ENCODE peak calls at places on chromosomes 16 and 17, in seven cellular contexts. One of them, this sample, is unnamed.
A peak's percentile ranks its signal among the peaks of the same experiment; 100 is the strongest.

GRCh38 chr16:56414366-56414765 is 11.0 kb downstream of the AMFR start:
- DNase-seq in body of pancreas: no peak
- DNase-seq in CD4-positive, alpha-beta memory T cell: no peak
- DNase-seq in PC-9: no peak
- DNase-seq in lung: no peak
- DNase-seq in heart right ventricle: no peak
- DNase-seq in effector memory CD4-positive, alpha-beta T cell: no peak
- DNase-seq in this sample: no peak

GRCh38 chr17:28133562-28133970 is 91.1 kb downstream of the NLK start:
- DNase-seq in heart right ventricle: no peak
- DNase-seq in body of pancreas: no peak
- DNase-seq in effector memory CD4-positive, alpha-beta T cell: no peak
- DNase-seq in lung: no peak
- DNase-seq in PC-9: peak; percentile 38
- DNase-seq in CD4-positive, alpha-beta memory T cell: no peak
- DNase-seq in this sample: no peak

GRCh38 chr16:29760567-29761279 is 14.9 kb upstream of the C16orf54 start:
- DNase-seq in CD4-positive, alpha-beta memory T cell: no peak
- DNase-seq in lung: peak; percentile 32
- DNase-seq in heart right ventricle: no peak
- DNase-seq in body of pancreas: no peak
- DNase-seq in effector memory CD4-positive, alpha-beta T cell: no peak
- DNase-seq in PC-9: no peak
- DNase-seq in this sample: no peak

GRCh38 chr16:7270823-7271222 is 61.8 kb upstream of the RBFOX1 start:
- DNase-seq in CD4-positive, alpha-beta memory T cell: no peak
- DNase-seq in lung: no peak
- DNase-seq in effector memory CD4-positive, alpha-beta T cell: no peak
- DNase-seq in heart right ventricle: no peak
- DNase-seq in body of pancreas: no peak
- DNase-seq in PC-9: no peak
- DNase-seq in this sample: no peak

GRCh38 chr16:74466872-74467271 is 45.6 kb upstream of the CLEC18B start:
- DNase-seq in heart right ventricle: no peak
- DNase-seq in CD4-positive, alpha-beta memory T cell: no peak
- DNase-seq in PC-9: no peak
- DNase-seq in effector memory CD4-positive, alpha-beta T cell: no peak
- DNase-seq in lung: no peak
- DNase-seq in body of pancreas: no peak
- DNase-seq in this sample: no peak

GRCh38 chr16:72938426-72939164 is 109.3 kb downstream of the ZFHX3 start:
- DNase-seq in lung: peak; percentile 68
- DNase-seq in PC-9: no peak
- DNase-seq in effector memory CD4-positive, alpha-beta T cell: no peak
- DNase-seq in heart right ventricle: peak; percentile 83
- DNase-seq in CD4-positive, alpha-beta memory T cell: no peak
- DNase-seq in body of pancreas: peak; percentile 64
- DNase-seq in this sample: peak; percentile 94

GRCh38 chr17:79788455-79788854 is 8.4 kb downstream of the CBX8 start:
- DNase-seq in CD4-positive, alpha-beta memory T cell: no peak
- DNase-seq in effector memory CD4-positive, alpha-beta T cell: no peak
- DNase-seq in PC-9: no peak
- DNase-seq in lung: no peak
- DNase-seq in heart right ventricle: no peak
- DNase-seq in body of pancreas: no peak
- DNase-seq in this sample: no peak

GRCh38 chr17:35866356-35866950 is 2.2 kb downstream of the HEATR9 start:
- DNase-seq in CD4-positive, alpha-beta memory T cell: no peak
- DNase-seq in PC-9: no peak
- DNase-seq in heart right ventricle: no peak
- DNase-seq in effector memory CD4-positive, alpha-beta T cell: no peak
- DNase-seq in lung: no peak
- DNase-seq in body of pancreas: no peak
- DNase-seq in this sample: no peak

GRCh38 chr17:82881900-82882714 is 42.3 kb upstream of the ZNF750 start:
- DNase-seq in PC-9: no peak
- DNase-seq in heart right ventricle: peak; percentile 58
- DNase-seq in lung: peak; percentile 61
- DNase-seq in effector memory CD4-positive, alpha-beta T cell: no peak
- DNase-seq in CD4-positive, alpha-beta memory T cell: peak; percentile 41
- DNase-seq in body of pancreas: peak; percentile 50
- DNase-seq in this sample: peak; percentile 75

GRCh38 chr17:3808701-3809100 is 7.7 kb upstream of the ITGAE start:
- DNase-seq in body of pancreas: no peak
- DNase-seq in lung: no peak
- DNase-seq in PC-9: no peak
- DNase-seq in effector memory CD4-positive, alpha-beta T cell: no peak
- DNase-seq in CD4-positive, alpha-beta memory T cell: no peak
- DNase-seq in heart right ventricle: no peak
- DNase-seq in this sample: no peak

GRCh38 chr17:3911271-3912053 is 4.8 kb downstream of the P2RX1 start:
- DNase-seq in body of pancreas: no peak
- DNase-seq in PC-9: no peak
- DNase-seq in heart right ventricle: no peak
- DNase-seq in CD4-positive, alpha-beta memory T cell: peak; percentile 89
- DNase-seq in lung: no peak
- DNase-seq in effector memory CD4-positive, alpha-beta T cell: peak; percentile 38
- DNase-seq in this sample: no peak

GRCh38 chr17:16050844-16051243 is 51.2 kb downstream of the TTC19 start:
- DNase-seq in PC-9: no peak
- DNase-seq in heart right ventricle: no peak
- DNase-seq in effector memory CD4-positive, alpha-beta T cell: no peak
- DNase-seq in CD4-positive, alpha-beta memory T cell: no peak
- DNase-seq in lung: no peak
- DNase-seq in body of pancreas: no peak
- DNase-seq in this sample: no peak

GRCh38 chr16:28179354-28179753 is 32.4 kb downstream of the XPO6 start:
- DNase-seq in lung: no peak
- DNase-seq in PC-9: no peak
- DNase-seq in CD4-positive, alpha-beta memory T cell: peak; percentile 61
- DNase-seq in body of pancreas: no peak
- DNase-seq in effector memory CD4-positive, alpha-beta T cell: no peak
- DNase-seq in heart right ventricle: no peak
- DNase-seq in this sample: no peak

GRCh38 chr16:54923055-54923473 is 7.6 kb upstream of the IRX5 start:
- DNase-seq in CD4-positive, alpha-beta memory T cell: no peak
- DNase-seq in heart right ventricle: no peak
- DNase-seq in PC-9: no peak
- DNase-seq in body of pancreas: no peak
- DNase-seq in lung: no peak
- DNase-seq in effector memory CD4-positive, alpha-beta T cell: no peak
- DNase-seq in this sample: no peak

GRCh38 chr17:16313159-16314090 is 39.8 kb downstream of the CENPV start:
- DNase-seq in lung: no peak
- DNase-seq in effector memory CD4-positive, alpha-beta T cell: no peak
- DNase-seq in heart right ventricle: no peak
- DNase-seq in CD4-positive, alpha-beta memory T cell: no peak
- DNase-seq in body of pancreas: no peak
- DNase-seq in PC-9: no peak
- DNase-seq in this sample: no peak

GRCh38 chr17:46942441-46943217 is 19.7 kb downstream of the GOSR2 start:
- DNase-seq in heart right ventricle: peak; percentile 69
- DNase-seq in body of pancreas: peak; percentile 70
- DNase-seq in CD4-positive, alpha-beta memory T cell: no peak
- DNase-seq in lung: peak; percentile 58
- DNase-seq in PC-9: peak; percentile 60
- DNase-seq in effector memory CD4-positive, alpha-beta T cell: peak; percentile 17
- DNase-seq in this sample: peak; percentile 74

GRCh38 chr17:39848600-39848999 is 15.5 kb downstream of the IKZF3 start:
- DNase-seq in lung: no peak
- DNase-seq in effector memory CD4-positive, alpha-beta T cell: no peak
- DNase-seq in heart right ventricle: no peak
- DNase-seq in body of pancreas: no peak
- DNase-seq in CD4-positive, alpha-beta memory T cell: no peak
- DNase-seq in PC-9: no peak
- DNase-seq in this sample: no peak

GRCh38 chr17:835263-835662 is 53.1 kb downstream of the MRM3 start:
- DNase-seq in body of pancreas: no peak
- DNase-seq in effector memory CD4-positive, alpha-beta T cell: no peak
- DNase-seq in PC-9: no peak
- DNase-seq in lung: no peak
- DNase-seq in CD4-positive, alpha-beta memory T cell: no peak
- DNase-seq in heart right ventricle: no peak
- DNase-seq in this sample: no peak

GRCh38 chr17:31272236-31272635 is 24.8 kb downstream of the OMG start:
- DNase-seq in effector memory CD4-positive, alpha-beta T cell: no peak
- DNase-seq in lung: no peak
- DNase-seq in PC-9: no peak
- DNase-seq in heart right ventricle: no peak
- DNase-seq in body of pancreas: no peak
- DNase-seq in CD4-positive, alpha-beta memory T cell: no peak
- DNase-seq in this sample: no peak

GRCh38 chr17:31275126-31275525 is 21.9 kb downstream of the OMG start:
- DNase-seq in heart right ventricle: no peak
- DNase-seq in PC-9: no peak
- DNase-seq in body of pancreas: no peak
- DNase-seq in lung: no peak
- DNase-seq in effector memory CD4-positive, alpha-beta T cell: no peak
- DNase-seq in CD4-positive, alpha-beta memory T cell: no peak
- DNase-seq in this sample: no peak

GRCh38 chr17:31274252-31274651 is 22.8 kb downstream of the OMG start:
- DNase-seq in CD4-positive, alpha-beta memory T cell: no peak
- DNase-seq in lung: no peak
- DNase-seq in effector memory CD4-positive, alpha-beta T cell: no peak
- DNase-seq in heart right ventricle: no peak
- DNase-seq in body of pancreas: no peak
- DNase-seq in PC-9: no peak
- DNase-seq in this sample: no peak

GRCh38 chr17:31272803-31273202 is 24.2 kb downstream of the OMG start:
- DNase-seq in effector memory CD4-positive, alpha-beta T cell: no peak
- DNase-seq in lung: no peak
- DNase-seq in CD4-positive, alpha-beta memory T cell: no peak
- DNase-seq in PC-9: no peak
- DNase-seq in body of pancreas: no peak
- DNase-seq in heart right ventricle: no peak
- DNase-seq in this sample: no peak

GRCh38 chr17:31273511-31273910 is 23.5 kb downstream of the OMG start:
- DNase-seq in effector memory CD4-positive, alpha-beta T cell: no peak
- DNase-seq in heart right ventricle: no peak
- DNase-seq in PC-9: no peak
- DNase-seq in CD4-positive, alpha-beta memory T cell: no peak
- DNase-seq in lung: no peak
- DNase-seq in body of pancreas: no peak
- DNase-seq in this sample: no peak
- H3K4me1 ChIP-seq in effector memory CD4-positive, alpha-beta T cell: no peaks in the 10 kb centered on the region
- H3K4me1 ChIP-seq in heart right ventricle: peaks cover 43% of the 10 kb centered on the region
- H3K4me1 ChIP-seq in PC-9: peaks cover 20% of the 10 kb centered on the region
- H3K4me1 ChIP-seq in CD4-positive, alpha-beta memory T cell: no peaks in the 10 kb centered on the region
- H3K4me1 ChIP-seq in lung: no peaks in the 10 kb centered on the region
- H3K4me1 ChIP-seq in body of pancreas: no peaks in the 10 kb centered on the region
- H3K4me1 ChIP-seq in this sample: peaks cover 41% of the 10 kb centered on the region

DNA sequence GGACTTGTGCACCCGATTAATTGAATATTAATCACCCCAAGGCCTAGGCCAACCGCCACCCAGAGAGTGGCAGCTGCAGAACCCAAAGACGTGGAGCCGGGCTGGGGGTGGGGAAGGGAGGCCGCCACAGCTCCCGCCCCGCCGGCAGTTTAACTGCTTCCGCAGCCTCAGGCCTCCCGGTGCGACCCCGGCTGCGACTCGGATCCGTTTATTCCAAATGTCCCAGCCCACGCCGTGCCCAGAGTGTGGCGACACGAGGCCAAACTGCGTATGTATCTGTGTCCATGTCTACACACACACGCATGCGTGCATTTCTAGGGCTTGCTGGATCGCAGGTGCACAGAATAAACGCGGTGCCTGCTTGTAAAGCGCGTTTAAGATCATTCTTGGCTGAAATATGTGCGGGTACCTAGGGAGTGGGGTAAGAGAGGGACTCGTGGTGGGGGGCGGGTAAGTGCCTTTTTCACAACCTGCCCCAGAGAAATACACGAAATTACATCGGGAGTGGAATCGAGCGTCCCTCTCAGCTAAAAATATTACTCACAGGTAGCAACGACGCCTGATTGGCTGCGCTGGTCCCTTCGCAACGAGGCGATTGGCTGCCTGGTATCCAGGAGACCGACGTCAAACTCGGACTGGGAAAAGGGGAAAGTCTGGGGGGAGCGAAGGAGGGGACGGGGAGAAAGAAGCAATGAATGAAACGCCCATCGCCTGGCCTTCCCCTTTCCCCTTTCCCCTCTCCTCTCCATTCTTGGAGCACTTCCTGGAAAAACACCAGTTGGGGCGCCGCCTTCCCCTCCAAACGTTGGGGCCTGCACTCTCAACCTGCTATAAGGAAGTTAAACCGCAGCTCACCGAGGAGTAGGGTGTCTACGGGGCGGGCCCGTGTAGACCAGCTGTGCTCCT is 1.0 kb upstream of the TOB1 start:
- DNase-seq in CD4-positive, alpha-beta memory T cell: peak; percentile 95
- DNase-seq in PC-9: peak; percentile 98
- DNase-seq in heart right ventricle: peak; percentile 89
- DNase-seq in lung: peak; percentile 97
- DNase-seq in effector memory CD4-positive, alpha-beta T cell: peak; percentile 81
- DNase-seq in body of pancreas: peak; percentile 95
- DNase-seq in this sample: peak; percentile 99
- H3K4me1 ChIP-seq in CD4-positive, alpha-beta memory T cell: peaks cover 67% of the 10 kb centered on the region
- H3K4me1 ChIP-seq in PC-9: peaks cover 43% of the 10 kb centered on the region
- H3K4me1 ChIP-seq in heart right ventricle: peaks cover 46% of the 10 kb centered on the region
- H3K4me1 ChIP-seq in lung: no peaks in the 10 kb centered on the region
- H3K4me1 ChIP-seq in effector memory CD4-positive, alpha-beta T cell: peaks cover 51% of the 10 kb centered on the region
- H3K4me1 ChIP-seq in body of pancreas: peaks cover 34% of the 10 kb centered on the region
- H3K4me1 ChIP-seq in this sample: peaks cover 45% of the 10 kb centered on the region

DNA sequence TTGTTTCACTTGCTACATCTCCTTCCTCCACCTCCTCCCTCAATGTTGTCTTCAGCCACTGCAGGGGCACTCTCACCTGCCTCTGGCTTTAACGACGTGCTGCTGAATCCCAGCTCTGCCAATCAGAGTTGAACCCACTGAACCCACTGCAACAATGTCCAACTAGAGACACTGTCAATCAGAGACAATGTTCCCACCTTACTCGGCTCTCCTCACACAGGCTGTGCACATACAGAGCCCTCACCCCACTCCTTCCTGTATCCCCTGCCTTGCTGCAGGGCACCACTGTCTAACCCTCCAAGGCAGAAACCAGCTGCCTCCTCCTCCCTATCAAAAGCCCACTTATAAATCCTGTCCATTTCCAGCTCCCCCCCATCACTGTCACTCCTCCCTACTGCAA is 58.7 kb downstream of the ANKRD11 start:
- DNase-seq in PC-9: no peak
- DNase-seq in body of pancreas: no peak
- DNase-seq in heart right ventricle: no peak
- DNase-seq in effector memory CD4-positive, alpha-beta T cell: no peak
- DNase-seq in lung: no peak
- DNase-seq in CD4-positive, alpha-beta memory T cell: no peak
- DNase-seq in this sample: no peak
- H3K4me1 ChIP-seq in PC-9: no peaks in the 10 kb centered on the region
- H3K4me1 ChIP-seq in body of pancreas: peaks cover 45% of the 10 kb centered on the region
- H3K4me1 ChIP-seq in heart right ventricle: peaks cover 58% of the 10 kb centered on the region
- H3K4me1 ChIP-seq in effector memory CD4-positive, alpha-beta T cell: peaks cover 43% of the 10 kb centered on the region
- H3K4me1 ChIP-seq in lung: peaks cover 30% of the 10 kb centered on the region
- H3K4me1 ChIP-seq in CD4-positive, alpha-beta memory T cell: peaks cover 73% of the 10 kb centered on the region
- H3K4me1 ChIP-seq in this sample: peaks cover 51% of the 10 kb centered on the region

DNA sequence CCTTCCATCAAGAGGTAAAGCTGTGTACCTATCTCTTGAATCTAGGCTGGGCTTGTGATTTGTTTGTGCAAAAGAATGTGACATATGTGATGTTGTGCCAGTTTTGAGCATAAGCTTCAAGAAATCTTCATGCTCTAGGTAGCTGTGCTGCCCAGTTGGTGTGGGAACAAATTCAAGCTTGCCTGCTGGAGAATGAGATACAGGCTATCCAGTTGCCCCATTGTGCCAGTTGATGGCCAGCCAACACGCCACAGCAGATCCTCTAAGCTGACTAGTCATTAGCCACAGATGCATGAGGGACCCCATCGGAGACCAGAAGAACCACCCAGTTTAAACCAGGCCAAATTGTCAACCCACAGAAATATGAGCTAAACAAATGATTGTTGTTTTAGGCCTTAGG is 180.5 kb upstream of the MPHOSPH6 start:
- DNase-seq in PC-9: no peak
- DNase-seq in lung: no peak
- DNase-seq in CD4-positive, alpha-beta memory T cell: no peak
- DNase-seq in effector memory CD4-positive, alpha-beta T cell: no peak
- DNase-seq in heart right ventricle: no peak
- DNase-seq in body of pancreas: no peak
- DNase-seq in this sample: no peak
- H3K4me1 ChIP-seq in PC-9: no peaks in the 10 kb centered on the region
- H3K4me1 ChIP-seq in lung: no peaks in the 10 kb centered on the region
- H3K4me1 ChIP-seq in CD4-positive, alpha-beta memory T cell: no peaks in the 10 kb centered on the region
- H3K4me1 ChIP-seq in effector memory CD4-positive, alpha-beta T cell: no peaks in the 10 kb centered on the region
- H3K4me1 ChIP-seq in heart right ventricle: no peaks in the 10 kb centered on the region
- H3K4me1 ChIP-seq in body of pancreas: no peaks in the 10 kb centered on the region
- H3K4me1 ChIP-seq in this sample: no peaks in the 10 kb centered on the region